ENCODE peak calls at places on chromosomes 12 and 14, in four cellular contexts. R, B, O and H are unnamed samples.

GRCh38 chr12:123075591-123076171 is 75.2 kb downstream of the PITPNM2 start:
- DNase-seq in R (peak), O (peak), B (no peak), H (no peak)

GRCh38 chr12:132182206-132182710 is 38.0 kb downstream of the NOC4L start:
- DNase-seq in O (no peak), B (no peak), R (no peak), H (no peak)

GRCh38 chr14:90275820-90276219 is 19.5 kb downstream of the PSMC1 start:
- DNase-seq in R (peak), O (no peak), B (no peak), H (no peak)

GRCh38 chr12:4526923-4527546 is 11.7 kb upstream of the RAD51AP1 start:
- DNase-seq in O (peak), R (no peak), B (peak), H (peak)

GRCh38 chr14:100893760-100894159 is 9.8 kb downstream of the RTL1 start:
- DNase-seq in R (no peak), B (no peak), O (no peak), H (no peak)

GRCh38 chr12:131860472-131861260 is 32.5 kb downstream of the MMP17 start:
- DNase-seq in R (peak), B (no peak), O (peak), H (peak)

GRCh38 chr14:90850487-90850886 is 34.3 kb upstream of the TTC7B start:
- DNase-seq in O (peak), R (peak), B (no peak), H (no peak)

GRCh38 chr12:47768323-47768811 is 4.7 kb upstream of the SLC48A1 start:
- DNase-seq in R (peak), O (peak), B (no peak), H (no peak)

GRCh38 chr14:105473677-105474477 is 744 bp upstream of the CRIP2 start:
- DNase-seq in O (peak), R (peak), B (peak), H (peak)

GRCh38 chr12:52305921-52306705 is 14.8 kb upstream of the KRT81 start:
- DNase-seq in B (no peak), R (no peak), O (no peak), H (no peak)

GRCh38 chr12:45587877-45588530 is 141.5 kb upstream of the ARID2 start:
- DNase-seq in R (peak), B (no peak), O (peak), H (no peak)

GRCh38 chr14:34085695-34086094 is 134.8 kb upstream of the EGLN3 start:
- DNase-seq in O (no peak), R (no peak), B (no peak), H (no peak)

GRCh38 chr12:3055712-3056467 is 21.3 kb upstream of the TSPAN9 start:
- DNase-seq in R (no peak), B (no peak), O (no peak), H (no peak)

GRCh38 chr12:43742106-43742505 is 16.5 kb downstream of the PUS7L start:
- DNase-seq in R (peak), B (no peak), O (peak), H (no peak)

GRCh38 chr12:96438330-96438729 is 38.1 kb upstream of the CDK17 start:
- DNase-seq in R (no peak), O (no peak), B (no peak), H (no peak)